ENCODE peak calls at places on chromosomes 3 and 15, in four cellular contexts. G, W, E and K are unnamed samples. For H3K4me1, the result is how much of the 10 kb centered on the place peaks cover.

GRCh38 chr3:13513913-13514517 is 33.9 kb downstream of the HDAC11 start:
- DNase-seq in G (no peak), W (no peak), E (no peak), K (no peak)

GRCh38 chr3:38739396-38739689 is 76.7 kb downstream of the SCN10A start:
- DNase-seq in G (no peak), E (no peak), W (peak), K (no peak)

GRCh38 chr3:32109256-32109655 is 2.8 kb downstream of the GPD1L start:
- DNase-seq in E (peak), W (no peak), G (no peak), K (peak)

GRCh38 chr15:45285413-45285812 is 33.4 kb downstream of the SLC28A2 start:
- DNase-seq in G (no peak), E (no peak), W (no peak), K (no peak)

GRCh38 chr3:26624209-26624775 is 1.7 kb downstream of the LRRC3B start:
- DNase-seq in G (peak), W (no peak), E (no peak), K (no peak)

GRCh38 chr3:188683032-188683491 is 488.7 kb upstream of the TPRG1 start:
- DNase-seq in W (no peak), G (no peak), E (peak), K (peak)

GRCh38 chr3:130345487-130346079 is at the start of gene COL6A5:
- DNase-seq in E (no peak), G (peak), W (peak), K (no peak)

GRCh38 chr3:62203561-62203960 is 169.8 kb downstream of the FEZF2 start:
- DNase-seq in E (no peak), G (no peak), W (no peak), K (no peak)

GRCh38 chr15:69265347-69265955 is 33.3 kb upstream of the PAQR5 start:
- DNase-seq in W (peak), G (peak), E (no peak), K (no peak)

GRCh38 chr3:122618614-122619013 is 41.2 kb downstream of the PARP15 start:
- DNase-seq in E (no peak), G (peak), W (peak), K (no peak)

GRCh38 chr3:116663161-116663885 is 46.3 kb upstream of the TUSC7 start:
- DNase-seq in E (no peak), W (no peak), G (peak), K (no peak)

GRCh38 chr3:159210336-159210735 is 408.5 kb downstream of the MFSD1 start:
- DNase-seq in G (no peak), W (no peak), E (no peak), K (no peak)

GRCh38 chr15:101128191-101128590 is 123.7 kb downstream of the CHSY1 start:
- DNase-seq in E (no peak), G (no peak), W (no peak), K (no peak)

DNA sequence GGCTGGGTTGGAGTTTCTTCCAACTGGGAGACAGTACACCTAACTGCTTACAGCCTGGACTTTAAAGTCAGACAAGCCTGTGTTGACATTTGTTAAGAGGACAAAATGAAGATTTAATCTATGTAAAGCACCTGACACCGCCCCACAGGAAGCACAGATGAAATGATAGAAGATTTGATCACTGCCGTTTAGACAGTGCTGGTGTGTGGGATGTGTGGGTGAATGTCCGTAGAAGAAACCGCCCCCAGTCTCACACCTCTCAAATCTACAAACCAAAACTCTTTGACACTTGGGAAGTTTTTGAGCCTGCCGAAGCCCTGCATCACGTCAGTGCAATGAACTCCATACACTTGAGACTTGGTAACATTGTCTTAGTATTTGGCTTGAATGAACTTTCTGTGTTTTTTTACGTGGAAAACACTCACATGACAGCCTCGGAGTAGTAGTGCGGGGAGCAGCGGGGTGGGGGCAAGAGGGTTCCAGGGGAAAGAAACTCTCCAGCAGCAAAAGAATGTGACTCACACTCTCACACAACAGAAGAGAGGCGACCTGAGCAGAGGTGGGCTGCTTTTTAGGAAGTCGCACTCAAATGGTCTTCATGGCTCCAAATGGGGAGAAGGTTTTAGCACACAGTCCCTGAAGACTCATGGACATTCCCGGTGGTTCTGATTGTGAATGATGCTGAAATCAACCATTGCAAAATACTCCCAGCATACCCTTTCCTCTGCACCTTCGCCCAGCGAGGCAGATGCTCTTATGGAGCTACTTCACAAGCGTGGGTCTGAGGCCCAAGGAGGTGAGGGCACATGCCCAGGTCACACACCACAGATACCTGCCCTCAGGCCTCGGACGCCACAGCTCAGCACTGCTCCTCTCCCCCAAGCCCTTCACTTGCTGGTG is 79.2 kb downstream of the SRGAP3 start:
- DNase-seq in G (no peak), W (no peak), E (no peak), K (no peak)
- H3K4me1 ChIP-seq in G (under half), W (under half), E (under half), K (under half)

DNA sequence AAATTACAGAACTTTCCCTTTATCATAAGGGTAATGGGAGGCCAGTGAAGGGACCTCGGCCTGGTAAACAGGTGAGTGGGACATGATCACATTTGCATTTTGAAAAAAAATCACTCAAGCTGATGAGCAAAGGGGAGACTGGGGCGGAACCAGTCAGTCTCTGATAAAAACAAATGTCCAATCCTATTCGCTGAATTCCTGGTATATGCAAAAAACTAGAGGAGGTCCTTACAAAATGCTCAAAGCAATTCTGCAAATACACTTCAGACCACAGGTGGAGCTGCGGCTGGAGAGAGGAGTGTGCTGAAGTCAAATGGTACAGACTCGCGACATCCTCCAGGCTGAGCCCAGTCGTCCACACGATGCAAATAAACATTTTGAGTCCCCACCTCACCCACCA is 166.7 kb downstream of the FOXP1 start:
- DNase-seq in W (peak), E (no peak), G (peak), K (no peak)
- H3K4me3 ChIP-seq in W (no peak), E (no peak), G (no peak), K (no peak)

DNA sequence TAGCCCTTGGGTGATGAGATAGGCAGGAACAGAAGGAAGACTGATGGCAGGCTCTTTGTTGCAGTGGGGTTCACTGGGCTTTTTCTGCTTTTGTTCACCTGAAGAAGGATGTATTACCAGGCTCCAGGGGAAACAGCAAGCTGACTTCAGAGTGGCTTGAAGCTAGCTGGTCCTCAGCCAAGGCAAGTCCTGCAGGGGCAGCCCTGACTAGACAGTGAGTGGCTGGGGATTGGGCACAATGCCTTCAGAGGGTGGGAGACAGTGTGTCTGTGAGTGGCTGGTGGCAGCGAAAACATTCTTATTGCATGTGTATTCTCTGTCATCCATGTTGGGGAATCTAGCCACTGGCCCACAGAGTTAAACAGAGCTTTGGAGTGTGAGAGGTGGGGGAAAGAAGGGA is 2.3 kb upstream of the TEX264 start:
- DNase-seq in W (no peak), G (no peak), E (no peak), K (no peak)
- TF ChIP-seq CTCF in W (no peak), G (no peak), E (no peak), K (no peak)

GRCh38 chr3:190010486-190010885 is 110.2 kb downstream of the P3H2 start:
- DNase-seq in W (no peak), E (no peak), G (no peak), K (no peak)

GRCh38 chr3:190005343-190006113 is 115.2 kb downstream of the P3H2 start:
- DNase-seq in E (no peak), W (no peak), G (no peak), K (no peak)

GRCh38 chr3:190004656-190005055 is 116.0 kb downstream of the P3H2 start:
- DNase-seq in W (no peak), G (no peak), E (no peak), K (no peak)

GRCh38 chr3:190009621-190010020 is 111.1 kb downstream of the P3H2 start:
- DNase-seq in G (no peak), W (no peak), E (no peak), K (no peak)

DNA sequence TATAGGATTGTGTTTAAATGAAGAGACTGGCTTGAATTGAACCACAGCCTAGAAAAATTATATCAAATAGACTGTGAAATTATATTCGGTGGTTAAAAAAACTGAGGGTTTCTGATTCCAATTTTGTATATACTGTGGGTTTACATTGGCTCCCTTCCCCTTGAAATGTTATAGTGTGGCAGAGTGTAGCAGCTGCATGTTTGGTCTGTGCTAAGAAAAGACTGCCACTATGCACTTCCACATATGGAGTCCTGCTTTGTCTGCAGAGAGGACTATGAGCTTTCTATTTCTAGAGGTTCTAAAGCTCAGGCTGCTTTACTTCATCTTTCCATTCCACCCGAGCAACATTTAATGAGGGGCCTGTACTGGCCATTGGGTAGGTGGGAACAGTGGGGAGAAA is 112.3 kb downstream of the P3H2 start:
- DNase-seq in W (no peak), E (no peak), G (no peak), K (no peak)
- H3K4me1 ChIP-seq in W (under half), E (under half), G (under half), K (under half)

DNA sequence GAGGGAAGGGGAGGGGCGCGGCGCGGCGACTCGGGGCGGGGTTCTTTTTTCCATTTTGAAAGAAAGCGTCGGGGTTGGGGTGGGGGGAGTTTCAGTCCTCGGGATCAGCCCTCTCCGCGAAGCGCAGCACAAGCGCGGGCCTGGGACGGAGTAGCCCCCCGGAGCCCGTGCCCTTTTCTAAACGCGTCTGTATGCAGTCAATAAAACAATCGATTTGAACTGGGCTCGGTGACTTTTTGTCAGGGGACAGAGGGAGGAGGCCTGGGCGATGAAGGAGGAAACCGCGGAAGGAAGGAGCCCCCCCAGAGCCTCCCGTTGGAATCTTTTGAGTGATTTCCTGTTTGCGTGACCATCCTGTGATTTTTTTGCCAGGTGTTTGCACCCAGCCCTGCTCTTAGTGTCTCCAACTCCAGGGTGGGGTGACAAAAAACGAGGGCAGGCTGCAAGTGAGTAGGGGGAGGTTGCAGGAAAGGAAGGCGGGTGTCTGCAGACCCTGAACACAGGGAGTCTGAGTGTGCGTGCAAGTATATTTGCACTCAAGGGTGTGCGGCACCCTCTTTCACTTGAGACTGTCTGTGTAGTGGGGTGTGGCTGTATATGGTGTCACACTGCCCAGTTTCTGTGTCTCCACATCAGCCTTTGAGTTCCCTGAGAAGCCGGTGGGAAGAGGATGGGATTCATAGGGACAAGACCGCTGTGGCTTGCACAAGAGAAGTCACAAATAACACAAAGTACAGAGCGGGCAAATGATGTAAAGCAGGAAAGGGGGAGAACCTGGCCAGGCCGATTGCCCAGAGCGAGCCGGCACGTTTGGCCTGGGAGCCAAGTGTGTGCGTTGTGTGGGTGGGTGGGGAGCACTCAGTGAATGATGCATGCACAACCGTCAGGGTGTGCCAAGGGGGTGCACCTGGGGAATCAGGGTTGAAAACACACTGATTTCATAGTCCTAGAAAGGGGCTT is 6.5 kb downstream of the ISLR2 start:
- DNase-seq in W (no peak), E (no peak), G (no peak), K (peak)
- H3K4me3 ChIP-seq in W (no peak), E (peak), G (peak), K (peak)